ENCODE peak calls at places on chromosomes 5 and 9, in seven cellular contexts. L is fibroblast of the aortic adventitia, B is H1, W is colonic mucosa, I is dorsolateral prefrontal cortex, E is fibroblast of pulmonary artery, N is tibial artery. D is an unnamed sample.

GRCh38 chr5:42949348-42950090 is 90.6 kb downstream of the ANXA2R start:
- DNase-seq in L (peak), B (no peak), W (peak), I (no peak), E (peak), N (peak), D (peak)

GRCh38 chr5:77893225-77893860 is 117.2 kb upstream of the TBCA start:
- DNase-seq in L (peak), B (no peak), W (peak), I (no peak), E (peak), N (no peak), D (no peak)

GRCh38 chr9:98117984-98118639 is 910 bp downstream of the TRIM14 start:
- DNase-seq in L (no peak), B (no peak), W (peak), I (no peak), E (peak), N (no peak), D (peak)

GRCh38 chr5:56465757-56466127 is 232.6 kb upstream of the ANKRD55 start:
- DNase-seq in L (no peak), B (no peak), W (no peak), I (no peak), E (peak), N (no peak), D (no peak)

GRCh38 chr9:7081065-7081600 is 323.4 kb downstream of the KDM4C start:
- DNase-seq in L (no peak), B (no peak), W (no peak), I (no peak), E (no peak), N (no peak), D (no peak)

GRCh38 chr5:151607304-151607703 is 16.2 kb upstream of the FAT2 start:
- DNase-seq in L (no peak), B (no peak), W (no peak), I (no peak), E (no peak), N (no peak), D (no peak)

GRCh38 chr9:105359899-105360298 is 87.9 kb upstream of the FSD1L start:
- DNase-seq in L (no peak), B (no peak), W (no peak), I (no peak), E (peak), N (no peak), D (no peak)

GRCh38 chr5:134267366-134268018 is 41.6 kb upstream of the PPP2CA start:
- DNase-seq in L (no peak), B (no peak), W (no peak), I (no peak), E (peak), N (no peak), D (no peak)

GRCh38 chr9:130446111-130446861 is 1.5 kb downstream of the ASS1 start:
- DNase-seq in L (peak), B (no peak), W (peak), I (no peak), E (peak), N (peak), D (no peak)

GRCh38 chr9:93028448-93029006 is 30.0 kb upstream of the SUSD3 start:
- DNase-seq in L (no peak), B (no peak), W (no peak), I (no peak), E (peak), N (no peak), D (no peak)

GRCh38 chr5:65334077-65334476 is 147.6 kb downstream of the ADAMTS6 start:
- DNase-seq in L (no peak), B (no peak), W (peak), I (no peak), E (no peak), N (no peak), D (no peak)

GRCh38 chr9:3951266-3951665 is 348.6 kb downstream of the GLIS3 start:
- DNase-seq in L (peak), B (no peak), W (no peak), I (no peak), E (peak), N (no peak), D (no peak)

GRCh38 chr5:45686620-45687019 is 9.6 kb downstream of the HCN1 start:
- DNase-seq in L (no peak), B (no peak), W (no peak), I (no peak), E (no peak), N (no peak), D (no peak)

GRCh38 chr5:87754009-87754757 is 341.5 kb upstream of the CCNH start:
- DNase-seq in L (no peak), B (no peak), W (no peak), I (no peak), E (no peak), N (no peak), D (peak)

GRCh38 chr5:53503819-53504218 is 23.4 kb downstream of the FST start:
- DNase-seq in L (peak), B (no peak), W (no peak), I (no peak), E (peak), N (no peak), D (no peak)

GRCh38 chr5:144028644-144029043 is 141.8 kb downstream of the YIPF5 start:
- DNase-seq in L (peak), B (no peak), W (no peak), I (no peak), E (peak), N (no peak), D (no peak)

GRCh38 chr9:107683566-107683965 is 194.0 kb upstream of the KLF4 start:
- DNase-seq in L (no peak), B (no peak), W (peak), I (no peak), E (no peak), N (peak), D (no peak)

GRCh38 chr5:77426670-77427069 is 65.4 kb downstream of the WDR41 start:
- DNase-seq in L (peak), B (no peak), W (no peak), I (no peak), E (peak), N (no peak), D (no peak)

GRCh38 chr5:54295658-54296276 is 14.6 kb downstream of the ARL15 start:
- DNase-seq in L (no peak), B (no peak), W (no peak), I (no peak), E (no peak), N (no peak), D (no peak)

GRCh38 chr5:134139377-134139851 is 24.9 kb downstream of the TCF7 start:
- DNase-seq in L (no peak), B (no peak), W (no peak), I (peak), E (no peak), N (peak), D (no peak)

GRCh38 chr5:150138551-150139265 is 16.9 kb downstream of the PDGFRB start:
- DNase-seq in L (peak), B (no peak), W (no peak), I (no peak), E (peak), N (peak), D (no peak)

GRCh38 chr5:28084069-28084468 is 1045.7 kb upstream of the CDH9 start:
- DNase-seq in L (no peak), B (no peak), W (no peak), I (no peak), E (no peak), N (no peak), D (no peak)

GRCh38 chr5:107365355-107366109 is 305.2 kb downstream of the EFNA5 start:
- DNase-seq in L (no peak), B (no peak), W (no peak), I (no peak), E (peak), N (no peak), D (no peak)

GRCh38 chr9:107883496-107884120 is 394.0 kb upstream of the KLF4 start:
- DNase-seq in L (no peak), B (no peak), W (no peak), I (no peak), E (no peak), N (no peak), D (no peak)

GRCh38 chr9:23088932-23089364 is 642.3 kb downstream of the DMRTA1 start:
- DNase-seq in L (peak), B (peak), W (no peak), I (no peak), E (no peak), N (no peak), D (peak)

GRCh38 chr5:6446042-6446441 is 2.6 kb upstream of the UBE2QL1 start:
- DNase-seq in L (no peak), B (no peak), W (no peak), I (no peak), E (no peak), N (no peak), D (no peak)

GRCh38 chr5:159660401-159660800 is 255.9 kb upstream of the ADRA1B start:
- DNase-seq in L (no peak), B (no peak), W (no peak), I (no peak), E (no peak), N (no peak), D (no peak)

GRCh38 chr5:69415584-69415958 is 655 bp downstream of the MARVELD2 start:
- DNase-seq in L (no peak), B (no peak), W (peak), I (no peak), E (no peak), N (no peak), D (no peak)

GRCh38 chr9:79685576-79685975 is 113.8 kb downstream of the TLE4 start:
- DNase-seq in L (peak), B (no peak), W (no peak), I (no peak), E (peak), N (no peak), D (no peak)

GRCh38 chr5:123472150-123472549 is 39.8 kb upstream of the CSNK1G3 start:
- DNase-seq in L (no peak), B (no peak), W (no peak), I (no peak), E (peak), N (no peak), D (no peak)

GRCh38 chr9:136204838-136205706 is at the start of gene LHX3:
- DNase-seq in L (no peak), B (no peak), W (no peak), I (no peak), E (peak), N (no peak), D (peak)

GRCh38 chr5:135488727-135489465 is 36.7 kb upstream of the TIFAB start:
- DNase-seq in L (peak), B (peak), W (no peak), I (no peak), E (peak), N (no peak), D (peak)

GRCh38 chr9:72828281-72828731 is 124.5 kb downstream of the ALDH1A1 start:
- DNase-seq in L (peak), B (no peak), W (no peak), I (no peak), E (no peak), N (no peak), D (peak)

GRCh38 chr5:7078901-7079300 is 317.0 kb upstream of the ADCY2 start:
- DNase-seq in L (no peak), B (peak), W (peak), I (no peak), E (no peak), N (no peak), D (no peak)

GRCh38 chr9:73684601-73685000 is 532.9 kb downstream of the ANXA1 start:
- DNase-seq in L (peak), B (no peak), W (no peak), I (no peak), E (peak), N (no peak), D (no peak)

GRCh38 chr9:31412081-31412480 is 972.4 kb upstream of the ACO1 start:
- DNase-seq in L (no peak), B (peak), W (no peak), I (no peak), E (no peak), N (no peak), D (peak)

GRCh38 chr9:109198736-109199384 is 31.8 kb upstream of the FRRS1L start:
- DNase-seq in L (no peak), B (no peak), W (no peak), I (no peak), E (no peak), N (no peak), D (no peak)

DNA sequence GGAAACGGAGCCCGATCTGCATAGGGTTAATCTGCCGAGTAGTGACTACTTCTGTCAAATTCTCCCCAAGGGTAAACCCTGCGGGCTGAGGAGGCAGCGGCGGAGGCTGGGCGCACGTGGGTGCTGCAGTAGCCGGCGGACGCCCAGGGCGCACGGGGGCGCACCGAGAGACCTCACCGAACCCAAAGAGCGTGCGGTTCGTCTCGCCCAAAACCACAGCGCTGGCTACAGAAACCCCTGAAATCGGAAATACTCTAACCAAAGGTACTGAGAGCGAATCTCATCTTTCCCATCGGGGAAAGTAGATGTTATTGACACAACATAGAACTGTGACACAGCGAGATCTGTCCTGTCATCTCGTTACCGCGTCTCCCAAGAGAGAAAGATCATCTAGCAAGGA is 56.0 kb upstream of the SHC3 start:
- DNase-seq in L (peak), B (no peak), W (no peak), I (no peak), E (peak), N (no peak), D (no peak)
- H3K4me3 ChIP-seq in L (peak), B (peak), W (no peak), I (peak), E (no peak), N (no peak), D (no peak)

DNA sequence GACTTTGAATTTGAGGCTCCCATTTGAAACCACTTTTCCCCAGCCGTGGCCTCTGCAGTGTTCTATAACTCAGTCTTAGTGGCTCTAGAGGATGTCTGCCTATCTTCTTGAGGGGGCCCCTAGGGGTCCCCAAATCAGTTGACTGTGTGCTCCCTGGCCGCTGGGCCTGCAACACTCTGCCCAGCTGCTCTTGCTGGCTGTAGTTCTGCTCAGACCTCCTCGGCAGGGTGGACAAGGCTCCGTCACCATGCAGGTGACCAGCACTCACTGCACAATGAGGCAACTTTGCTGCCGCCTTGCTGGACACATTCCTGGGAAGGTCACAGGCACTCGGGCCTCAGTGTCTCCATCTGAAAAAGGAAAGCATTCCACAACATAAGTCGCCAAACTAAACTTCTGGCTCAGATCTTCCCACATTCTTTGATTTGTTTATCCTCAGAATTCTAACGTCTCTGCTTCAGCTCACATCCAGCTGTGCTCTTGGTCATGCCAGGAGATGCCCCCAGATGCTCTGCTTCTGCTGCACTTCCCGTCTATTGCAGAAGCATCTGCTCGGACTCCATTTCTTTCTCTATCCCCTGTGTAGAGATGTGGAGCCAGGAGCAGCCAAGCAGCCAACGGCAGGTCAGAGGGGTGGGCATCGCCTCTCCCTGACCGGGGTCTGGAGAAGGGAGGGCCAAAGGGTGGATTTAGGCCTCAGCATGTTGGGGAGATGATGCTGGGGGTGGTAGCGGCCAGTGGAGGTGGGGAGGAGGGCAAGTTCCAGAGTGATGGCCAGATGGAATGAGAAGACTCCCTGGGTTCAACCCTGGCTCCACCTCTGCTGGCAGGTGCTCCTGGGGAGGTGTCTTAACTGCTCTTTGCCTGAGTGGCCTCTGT is 133.6 kb downstream of the MVB12B start:
- DNase-seq in L (no peak), B (no peak), W (no peak), I (peak), E (no peak), N (no peak), D (no peak)
- H3K4me3 ChIP-seq in L (no peak), B (no peak), W (no peak), I (no peak), E (no peak), N (no peak), D (no peak)

GRCh38 chr9:38352716-38353334 is 39.7 kb upstream of the ALDH1B1 start:
- DNase-seq in L (no peak), B (no peak), W (no peak), I (no peak), E (no peak), N (peak), D (no peak)

GRCh38 chr9:38355115-38355514 is 37.4 kb upstream of the ALDH1B1 start:
- DNase-seq in L (no peak), B (no peak), W (no peak), I (no peak), E (no peak), N (no peak), D (no peak)

GRCh38 chr9:38356851-38357250 is 35.7 kb upstream of the ALDH1B1 start:
- DNase-seq in L (no peak), B (no peak), W (no peak), I (no peak), E (no peak), N (no peak), D (no peak)

GRCh38 chr9:38357350-38358114 is 35.0 kb upstream of the ALDH1B1 start:
- DNase-seq in L (no peak), B (no peak), W (no peak), I (no peak), E (no peak), N (peak), D (no peak)

DNA sequence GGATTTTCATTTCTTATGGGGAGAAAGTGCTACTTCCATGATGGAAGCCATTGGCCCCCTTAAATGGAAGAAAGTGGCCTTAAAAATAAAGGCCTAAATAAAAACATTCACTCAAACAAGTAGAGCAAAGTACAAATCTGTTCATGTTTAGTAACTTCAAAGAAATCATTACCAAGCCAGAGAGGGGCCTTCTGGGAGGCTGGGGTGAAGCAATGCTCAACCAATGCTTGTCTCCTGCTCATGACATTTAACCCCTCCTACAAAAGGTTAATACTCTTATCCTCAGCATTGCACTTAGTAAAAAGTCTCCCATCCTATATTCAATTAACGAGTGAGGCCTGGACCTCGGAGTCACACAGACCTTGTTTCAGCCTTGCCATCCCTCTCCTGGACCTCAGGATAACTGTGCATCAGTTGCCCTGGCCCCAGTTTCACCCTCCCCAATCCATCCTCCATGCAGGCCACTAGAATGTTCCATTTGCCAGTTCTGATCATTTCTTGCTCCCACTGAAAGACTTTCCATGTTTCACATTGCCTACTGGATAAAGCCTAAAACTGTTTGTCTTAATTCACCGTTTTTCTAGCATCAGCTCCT is 36.9 kb upstream of the ALDH1B1 start:
- DNase-seq in L (no peak), B (no peak), W (no peak), I (no peak), E (no peak), N (no peak), D (no peak)
- H3K4me3 ChIP-seq in L (no peak), B (no peak), W (no peak), I (no peak), E (no peak), N (no peak), D (no peak)

GRCh38 chr5:59738039-59738438 is 155.5 kb downstream of the PDE4D start:
- DNase-seq in L (no peak), B (no peak), W (no peak), I (no peak), E (no peak), N (no peak), D (no peak)
- H3K4me3 ChIP-seq in L (no peak), B (no peak), W (no peak), I (no peak), E (no peak), N (no peak), D (no peak)

D was measured in HAP-1.